ENCODE peak calls at places on chromosomes 2 and 18, in ten cellular contexts. J is DMS153; A is non-pigmented ciliary epithelial cell; W is HL-60; R is choroid plexus epithelial cell; Z is anterior cingulate cortex; X is PC-9; C is astrocyte of the hippocampus; Q is cardiac fibroblast; B is naive thymus-derived CD4-positive, alpha-beta T cell. E is an unnamed sample.

GRCh38 chr18:13613099-13613498 is 113.3 kb downstream of the FAM210A start:
- DNase-seq in J (no peak), A (no peak), W (no peak), R (no peak), Z (no peak), X (no peak), C (no peak), Q (no peak), B (no peak), E (no peak)

GRCh38 chr2:17858064-17858463 is 20.4 kb upstream of the KCNS3 start:
- DNase-seq in J (no peak), A (no peak), W (no peak), R (no peak), Z (no peak), X (no peak), C (no peak), Q (no peak), B (no peak), E (no peak)

GRCh38 chr2:118388771-118389170 is 300.5 kb downstream of the INSIG2 start:
- DNase-seq in J (no peak), A (peak), W (no peak), R (peak), Z (no peak), X (peak), C (no peak), Q (peak), B (no peak), E (no peak)

GRCh38 chr18:13220326-13220991 is 1.9 kb downstream of the LDLRAD4 start:
- DNase-seq in J (no peak), A (no peak), W (no peak), R (no peak), Z (no peak), X (no peak), C (peak), Q (no peak), B (no peak), E (no peak)

GRCh38 chr2:172195836-172196376 is 93.2 kb upstream of the DLX2 start:
- DNase-seq in J (no peak), A (no peak), W (no peak), R (no peak), Z (no peak), X (peak), C (no peak), Q (no peak), B (no peak), E (no peak)

GRCh38 chr2:42554392-42554791 is 14.0 kb upstream of the MTA3 start:
- DNase-seq in J (no peak), A (no peak), W (no peak), R (no peak), Z (no peak), X (no peak), C (no peak), Q (no peak), B (no peak), E (no peak)

GRCh38 chr2:169345507-169346120 is 16.7 kb downstream of the LRP2 start:
- DNase-seq in J (no peak), A (no peak), W (no peak), R (no peak), Z (no peak), X (no peak), C (no peak), Q (no peak), B (no peak), E (no peak)

GRCh38 chr2:46643493-46643892 is 164.1 kb downstream of the TMEM247 start:
- DNase-seq in J (no peak), A (no peak), W (no peak), R (no peak), Z (no peak), X (no peak), C (no peak), Q (no peak), B (no peak), E (no peak)

GRCh38 chr2:28835787-28836186 is 25.2 kb downstream of the SPDYA start:
- DNase-seq in J (no peak), A (no peak), W (no peak), R (peak), Z (no peak), X (no peak), C (no peak), Q (peak), B (no peak), E (no peak)

E was measured in NCI-H774.